ENCODE peak calls at places on chromosomes 3 and 15, in four cellular contexts. One of them, this sample, is unnamed.

GRCh38 chr3:61358364-61358763 is 107.1 kb upstream of the FHIT start:
- DNase-seq in stimulated activated CD8-positive, alpha-beta memory T cell treated with anti-CD3 and anti-CD28 coated beads, Interleukin-15, amount 100 ng/mL, for 24 hours: no peak
- DNase-seq in T47D: no peak
- DNase-seq in RPMI8226: peak; percentile 83
- DNase-seq in this sample: peak; percentile 69

GRCh38 chr15:78264304-78265136 is at the start of gene DNAJA4:
- DNase-seq in stimulated activated CD8-positive, alpha-beta memory T cell treated with anti-CD3 and anti-CD28 coated beads, Interleukin-15, amount 100 ng/mL, for 24 hours: peak; percentile 37
- DNase-seq in T47D: peak; percentile 71
- DNase-seq in RPMI8226: no peak
- DNase-seq in this sample: peak; percentile 93

GRCh38 chr3:132661120-132661519 is 991 bp downstream of the UBA5 start:
- DNase-seq in stimulated activated CD8-positive, alpha-beta memory T cell treated with anti-CD3 and anti-CD28 coated beads, Interleukin-15, amount 100 ng/mL, for 24 hours: no peak
- DNase-seq in T47D: no peak
- DNase-seq in RPMI8226: no peak
- DNase-seq in this sample: no peak

GRCh38 chr3:94433811-94434210 is 370.9 kb downstream of the NSUN3 start:
- DNase-seq in stimulated activated CD8-positive, alpha-beta memory T cell treated with anti-CD3 and anti-CD28 coated beads, Interleukin-15, amount 100 ng/mL, for 24 hours: no peak
- DNase-seq in T47D: no peak
- DNase-seq in RPMI8226: no peak
- DNase-seq in this sample: no peak

GRCh38 chr3:45440562-45440961 is 52.2 kb downstream of the LARS2 start:
- DNase-seq in stimulated activated CD8-positive, alpha-beta memory T cell treated with anti-CD3 and anti-CD28 coated beads, Interleukin-15, amount 100 ng/mL, for 24 hours: no peak
- DNase-seq in T47D: no peak
- DNase-seq in RPMI8226: no peak
- DNase-seq in this sample: no peak

GRCh38 chr3:64272271-64272670 is 47.0 kb upstream of the PRICKLE2 start:
- DNase-seq in stimulated activated CD8-positive, alpha-beta memory T cell treated with anti-CD3 and anti-CD28 coated beads, Interleukin-15, amount 100 ng/mL, for 24 hours: no peak
- DNase-seq in T47D: no peak
- DNase-seq in RPMI8226: no peak
- DNase-seq in this sample: no peak

GRCh38 chr15:38623744-38624143 is 59.1 kb upstream of the RASGRP1 start:
- DNase-seq in stimulated activated CD8-positive, alpha-beta memory T cell treated with anti-CD3 and anti-CD28 coated beads, Interleukin-15, amount 100 ng/mL, for 24 hours: no peak
- DNase-seq in T47D: no peak
- DNase-seq in RPMI8226: no peak
- DNase-seq in this sample: no peak

GRCh38 chr3:16516695-16517481 is 3.4 kb upstream of the RFTN1 start:
- DNase-seq in stimulated activated CD8-positive, alpha-beta memory T cell treated with anti-CD3 and anti-CD28 coated beads, Interleukin-15, amount 100 ng/mL, for 24 hours: no peak
- DNase-seq in T47D: peak; percentile 75
- DNase-seq in RPMI8226: no peak
- DNase-seq in this sample: peak; percentile 40

GRCh38 chr3:135504084-135504685 is 461.3 kb upstream of the PPP2R3A start:
- DNase-seq in stimulated activated CD8-positive, alpha-beta memory T cell treated with anti-CD3 and anti-CD28 coated beads, Interleukin-15, amount 100 ng/mL, for 24 hours: no peak
- DNase-seq in T47D: no peak
- DNase-seq in RPMI8226: no peak
- DNase-seq in this sample: no peak

GRCh38 chr3:79111375-79112052 is 656.3 kb downstream of the ROBO1 start:
- DNase-seq in stimulated activated CD8-positive, alpha-beta memory T cell treated with anti-CD3 and anti-CD28 coated beads, Interleukin-15, amount 100 ng/mL, for 24 hours: no peak
- DNase-seq in T47D: no peak
- DNase-seq in RPMI8226: no peak
- DNase-seq in this sample: no peak

GRCh38 chr15:70596354-70597055 is 166.9 kb downstream of the UACA start:
- DNase-seq in stimulated activated CD8-positive, alpha-beta memory T cell treated with anti-CD3 and anti-CD28 coated beads, Interleukin-15, amount 100 ng/mL, for 24 hours: no peak
- DNase-seq in T47D: no peak
- DNase-seq in RPMI8226: no peak
- DNase-seq in this sample: no peak

GRCh38 chr3:65703820-65704219 is 334.9 kb downstream of the MAGI1 start:
- DNase-seq in stimulated activated CD8-positive, alpha-beta memory T cell treated with anti-CD3 and anti-CD28 coated beads, Interleukin-15, amount 100 ng/mL, for 24 hours: no peak
- DNase-seq in T47D: no peak
- DNase-seq in RPMI8226: no peak
- DNase-seq in this sample: no peak

GRCh38 chr3:34260266-34260990 is 462.0 kb downstream of the PDCD6IP start:
- DNase-seq in stimulated activated CD8-positive, alpha-beta memory T cell treated with anti-CD3 and anti-CD28 coated beads, Interleukin-15, amount 100 ng/mL, for 24 hours: no peak
- DNase-seq in T47D: peak; percentile 46
- DNase-seq in RPMI8226: peak; percentile 52
- DNase-seq in this sample: peak; percentile 36

GRCh38 chr15:73683624-73684536 is at the start of gene CD276:
- DNase-seq in stimulated activated CD8-positive, alpha-beta memory T cell treated with anti-CD3 and anti-CD28 coated beads, Interleukin-15, amount 100 ng/mL, for 24 hours: no peak
- DNase-seq in T47D: peak; percentile 85
- DNase-seq in RPMI8226: peak; percentile 33
- DNase-seq in this sample: peak; percentile 92

GRCh38 chr3:194367992-194368841 is 1.3 kb downstream of the LRRC15 start:
- DNase-seq in stimulated activated CD8-positive, alpha-beta memory T cell treated with anti-CD3 and anti-CD28 coated beads, Interleukin-15, amount 100 ng/mL, for 24 hours: no peak
- DNase-seq in T47D: no peak
- DNase-seq in RPMI8226: peak; percentile 90
- DNase-seq in this sample: no peak

GRCh38 chr3:36738701-36739100 is 25.7 kb downstream of the DCLK3 start:
- DNase-seq in stimulated activated CD8-positive, alpha-beta memory T cell treated with anti-CD3 and anti-CD28 coated beads, Interleukin-15, amount 100 ng/mL, for 24 hours: no peak
- DNase-seq in T47D: no peak
- DNase-seq in RPMI8226: peak; percentile 15
- DNase-seq in this sample: no peak

This sample was measured in upper lobe of left lung.